ENCODE peak calls at places on chromosomes 11 and 22, in seven cellular contexts. Z is A549, D is K562, X is IMR-90, R is GM12878, V is HepG2, J is H1. L is an unnamed sample.

GRCh38 chr22:17135153-17135760 is 14.1 kb upstream of the TMEM121B start:
- DNase-seq in D (no peak), J (no peak), Z (no peak), V (no peak), X (no peak), R (no peak), L (no peak)

GRCh38 chr22:35463231-35463933 is 63.4 kb downstream of the MCM5 start:
- DNase-seq in D (no peak), Z (no peak), J (no peak), R (no peak), V (no peak), X (no peak), L (no peak)

GRCh38 chr11:109865558-109866186 is 227.5 kb upstream of the ZC3H12C start:
- DNase-seq in X (no peak), R (no peak), Z (no peak), J (no peak), D (no peak), V (no peak), L (no peak)

GRCh38 chr11:1853376-1854131 is 670 bp downstream of the LSP1 start:
- DNase-seq in J (no peak), Z (no peak), V (no peak), R (no peak), D (no peak), X (no peak), L (no peak)

GRCh38 chr11:86978247-86978646 is 23.1 kb upstream of the FZD4 start:
- DNase-seq in X (no peak), R (no peak), D (no peak), Z (no peak), J (no peak), V (no peak), L (no peak)

GRCh38 chr11:2217211-2218081 is 45.8 kb upstream of the TH start:
- DNase-seq in Z (no peak), X (no peak), D (no peak), J (no peak), R (no peak), V (no peak), L (no peak)

GRCh38 chr11:78351193-78351592 is 66.4 kb downstream of the GAB2 start:
- DNase-seq in Z (no peak), V (no peak), J (no peak), X (no peak), R (no peak), D (no peak), L (no peak)

GRCh38 chr11:16794047-16794818 is 55.8 kb downstream of the C11orf58 start:
- DNase-seq in D (no peak), Z (no peak), R (no peak), X (no peak), V (no peak), J (no peak), L (no peak)

GRCh38 chr11:131951146-131951545 is 580.7 kb downstream of the NTM start:
- DNase-seq in X (no peak), R (no peak), J (no peak), D (no peak), V (no peak), Z (no peak), L (no peak)

GRCh38 chr22:37184816-37185541 is 3.1 kb downstream of the C1QTNF6 start:
- DNase-seq in Z (no peak), R (no peak), J (no peak), V (no peak), X (no peak), D (no peak), L (no peak)

GRCh38 chr22:33116846-33117547 is 58.8 kb upstream of the SYN3 start:
- DNase-seq in D (no peak), J (no peak), Z (no peak), V (no peak), X (no peak), R (no peak), L (no peak)

GRCh38 chr11:35389897-35390462 is 29.4 kb downstream of the SLC1A2 start:
- DNase-seq in V (no peak), R (peak; percentile 17), D (no peak), X (no peak), Z (no peak), J (no peak), L (no peak)

GRCh38 chr22:43330178-43331063 is 12.8 kb downstream of the SCUBE1 start:
- DNase-seq in X (no peak), D (no peak), V (no peak), Z (no peak), J (no peak), R (no peak), L (no peak)

GRCh38 chr11:104365676-104366075 is 201.7 kb upstream of the PDGFD start:
- DNase-seq in D (no peak), X (no peak), Z (no peak), R (no peak), J (no peak), V (no peak), L (no peak)

GRCh38 chr22:46779023-46779422 is 16.6 kb downstream of the TBC1D22A start:
- DNase-seq in Z (no peak), V (no peak), X (no peak), J (no peak), D (no peak), R (no peak), L (no peak)

GRCh38 chr11:15159085-15159484 is 44.4 kb downstream of the INSC start:
- DNase-seq in J (no peak), X (peak; percentile 49), D (peak; percentile 25), Z (peak; percentile 11), V (no peak), R (no peak), L (peak; percentile 28)

GRCh38 chr11:61983419-61983818 is 16.0 kb upstream of the FTH1 start:
- DNase-seq in V (no peak), R (no peak), J (no peak), Z (no peak), D (no peak), X (no peak), L (no peak)

GRCh38 chr11:68542617-68543016 is 82.1 kb downstream of the PPP6R3 start:
- DNase-seq in Z (no peak), X (peak; percentile 93), R (no peak), J (no peak), V (no peak), D (no peak), L (no peak)

GRCh38 chr11:34346551-34346950 is 11.3 kb downstream of the ABTB2 start:
- DNase-seq in Z (peak; percentile 71), R (no peak), D (no peak), J (no peak), X (no peak), V (no peak), L (no peak)

GRCh38 chr22:20315337-20316216 is 4.3 kb downstream of the DGCR6L start:
- DNase-seq in D (peak; percentile 27), Z (no peak), R (no peak), X (no peak), J (peak; percentile 39), V (no peak), L (no peak)

GRCh38 chr11:33772300-33772699 is 2.0 kb downstream of the FBXO3 start:
- DNase-seq in Z (no peak), R (no peak), D (peak; percentile 22), V (peak; percentile 10), X (peak; percentile 23), J (no peak), L (no peak)

GRCh38 chr11:128235446-128235845 is 351.9 kb downstream of the ETS1 start:
- DNase-seq in Z (no peak), R (no peak), J (no peak), V (no peak), X (no peak), D (no peak), L (no peak)

GRCh38 chr11:71244116-71244815 is 8.1 kb downstream of the SHANK2 start:
- DNase-seq in R (no peak), D (no peak), V (no peak), J (no peak), Z (no peak), X (peak; percentile 36), L (no peak)

GRCh38 chr22:41334215-41334614 is 32.9 kb downstream of the ZC3H7B start:
- DNase-seq in V (no peak), Z (no peak), D (no peak), J (no peak), R (no peak), X (no peak), L (no peak)

GRCh38 chr22:41333806-41334205 is 32.5 kb downstream of the ZC3H7B start:
- DNase-seq in X (no peak), J (no peak), R (no peak), V (no peak), D (no peak), Z (no peak), L (no peak)

GRCh38 chr22:41338614-41339212 is 37.4 kb downstream of the ZC3H7B start:
- DNase-seq in R (no peak), D (no peak), Z (no peak), X (no peak), J (no peak), V (no peak), L (no peak)

GRCh38 chr22:41332217-41332616 is 30.9 kb downstream of the ZC3H7B start:
- DNase-seq in V (no peak), R (no peak), J (no peak), X (no peak), D (no peak), Z (no peak), L (no peak)

GRCh38 chr22:41334951-41335635 is 33.8 kb downstream of the ZC3H7B start:
- DNase-seq in D (no peak), X (no peak), Z (no peak), R (no peak), V (no peak), J (no peak), L (no peak)
- TF ChIP-seq CEBPB in D (no peak), X (no peak), Z (no peak), R (no peak), V (no peak), J (no peak), L (no peak)

DNA sequence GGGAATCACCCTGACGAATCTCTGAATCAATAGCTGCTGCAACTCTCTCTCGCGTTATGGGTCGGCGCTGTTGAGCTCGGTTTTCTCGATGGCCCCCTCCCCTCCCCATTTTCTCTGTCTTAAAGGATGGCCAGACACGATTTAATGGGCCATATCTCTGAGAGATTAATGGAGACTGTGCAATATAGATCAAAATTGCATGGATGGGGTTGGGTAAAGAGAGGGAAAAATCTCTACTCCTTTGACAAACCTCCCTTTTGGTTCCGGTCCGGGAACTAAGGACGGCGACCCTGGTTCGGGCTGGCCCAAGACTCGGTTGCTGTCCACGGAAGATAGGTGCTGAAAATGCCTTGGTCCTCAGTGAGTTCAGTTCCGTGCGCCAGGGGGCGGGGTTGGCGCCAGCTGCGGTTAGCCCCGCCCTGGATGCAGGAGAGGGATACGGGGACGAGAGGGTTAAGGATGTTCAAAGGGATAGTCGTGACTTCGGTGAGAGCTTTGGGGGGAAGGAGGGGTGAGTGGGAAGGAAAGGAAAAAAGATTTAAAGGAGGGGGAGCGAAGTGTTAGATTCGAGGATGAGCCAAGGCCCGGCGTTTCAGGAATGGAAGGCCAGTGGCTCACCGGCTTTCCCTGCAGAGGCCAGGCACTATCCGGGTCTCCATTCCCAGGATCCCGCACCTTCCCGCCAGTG is 103.6 kb upstream of the HSD17B12 start:
- DNase-seq in X (peak; percentile 49), V (peak; percentile 32), Z (peak; percentile 66), D (peak; percentile 87), R (no peak), J (peak; percentile 94), L (peak; percentile 12)
- TF ChIP-seq CEBPB in X (no peak), V (no peak), Z (no peak), D (no peak), R (no peak), J (no peak), L (no peak)

GRCh38 chr11:44927174-44927661 is 23.5 kb downstream of the TP53I11 start:
- DNase-seq in D (peak; percentile 79), V (peak; percentile 43), X (peak; percentile 66), Z (peak; percentile 79), J (peak; percentile 91), R (no peak), L (peak; percentile 42)
- TF ChIP-seq CEBPB in D (no peak), V (no peak), X (no peak), Z (no peak), J (no peak), R (no peak), L (no peak)

GRCh38 chr22:50281384-50281760 is 11.2 kb upstream of the MAPK11 start:
- DNase-seq in J (no peak), V (no peak), R (no peak), X (no peak), Z (no peak), D (no peak), L (no peak)
- TF ChIP-seq CEBPB in J (no peak), V (no peak), R (no peak), X (no peak), Z (no peak), D (no peak), L (no peak)

L was measured in HCT116.